ENCODE peak calls at places on chromosomes 11 and 22, in eight cellular contexts. C is NCI-H446, H is skeletal muscle cell, F is GM12865, Y is ELR, K is left ventricle myocardium inferior, D is NCI-H524, J is globus pallidus. Q is an unnamed sample.

GRCh38 chr22:38201718-38202436 is at the start of gene MAFF:
- DNase-seq in C (peak; percentile 79), H (peak; percentile 88), F (peak; percentile 97), Y (peak; percentile 98), K (peak; percentile 96), D (peak; percentile 90), J (peak; percentile 92), Q (peak; percentile 85)

GRCh38 chr22:28620244-28620922 is 59.3 kb downstream of the TTC28 start:
- DNase-seq in C (no peak), H (no peak), F (no peak), Y (no peak), K (no peak), D (no peak), J (no peak), Q (no peak)

GRCh38 chr22:36818010-36818642 is 1.3 kb upstream of the PVALB start:
- DNase-seq in C (no peak), H (no peak), F (no peak), Y (peak; percentile 44), K (no peak), D (peak; percentile 65), J (no peak), Q (peak; percentile 53)

GRCh38 chr11:109970516-109971183 is 122.5 kb upstream of the ZC3H12C start:
- DNase-seq in C (no peak), H (no peak), F (peak; percentile 81), Y (no peak), K (no peak), D (no peak), J (no peak), Q (no peak)

GRCh38 chr11:19633276-19633675 is 79.4 kb upstream of the NAV2 start:
- DNase-seq in C (peak; percentile 28), H (no peak), F (no peak), Y (no peak), K (peak; percentile 19), D (no peak), J (peak; percentile 37), Q (no peak)

GRCh38 chr22:23302171-23303002 is 122.1 kb downstream of the BCR start:
- DNase-seq in C (no peak), H (no peak), F (no peak), Y (no peak), K (no peak), D (no peak), J (no peak), Q (peak; percentile 41)

GRCh38 chr11:3169235-3169951 is 4.3 kb upstream of the OSBPL5 start:
- DNase-seq in C (no peak), H (peak; percentile 47), F (no peak), Y (peak; percentile 73), K (peak; percentile 55), D (no peak), J (peak; percentile 17), Q (peak; percentile 81)

GRCh38 chr22:17098379-17098819 is 13.6 kb downstream of the IL17RA start:
- DNase-seq in C (no peak), H (no peak), F (peak; percentile 28), Y (no peak), K (no peak), D (no peak), J (peak; percentile 57), Q (no peak)